ENCODE peak calls at places on chromosome 16, in ten cellular contexts. X, G, O, A, S, U, W, Q, N and T are unnamed samples.

GRCh38 chr16:85492617-85492957 is 120.5 kb upstream of the GSE1 start:
- DNase-seq in X (no peak), G (no peak), O (no peak), A (no peak), S (no peak), U (no peak), W (no peak), Q (no peak), N (no peak), T (no peak)

GRCh38 chr16:4949986-4950385 is 8.1 kb upstream of the SEC14L5 start:
- DNase-seq in X (no peak), G (no peak), O (no peak), A (no peak), S (no peak), U (no peak), W (no peak), Q (no peak), N (no peak), T (no peak)

GRCh38 chr16:28297784-28298510 is 5.6 kb downstream of the SBK1 start:
- DNase-seq in X (no peak), G (no peak), O (no peak), A (no peak), S (no peak), U (no peak), W (no peak), Q (no peak), N (no peak), T (no peak)

GRCh38 chr16:15576960-15577958 is 65.7 kb downstream of the MARF1 start:
- DNase-seq in X (no peak), G (no peak), O (no peak), A (no peak), S (no peak), U (no peak), W (no peak), Q (no peak), N (no peak), T (no peak)

GRCh38 chr16:61871837-61872777 is 164.1 kb downstream of the CDH8 start:
- DNase-seq in X (peak), G (no peak), O (no peak), A (no peak), S (no peak), U (no peak), W (no peak), Q (no peak), N (no peak), T (no peak)

GRCh38 chr16:12267491-12267890 is 291.0 kb downstream of the SNX29 start:
- DNase-seq in X (no peak), G (no peak), O (no peak), A (no peak), S (no peak), U (no peak), W (peak), Q (peak), N (no peak), T (no peak)

GRCh38 chr16:23597003-23597756 is 1.1 kb upstream of the NDUFAB1 start:
- DNase-seq in X (peak), G (peak), O (peak), A (peak), S (no peak), U (no peak), W (peak), Q (peak), N (no peak), T (peak)

GRCh38 chr16:47779201-47780016 is 318.3 kb downstream of the PHKB start:
- DNase-seq in X (no peak), G (no peak), O (peak), A (no peak), S (no peak), U (peak), W (peak), Q (no peak), N (no peak), T (no peak)

GRCh38 chr16:50702725-50703124 is 9.3 kb downstream of the NOD2 start:
- DNase-seq in X (no peak), G (no peak), O (no peak), A (no peak), S (no peak), U (no peak), W (no peak), Q (no peak), N (no peak), T (no peak)

GRCh38 chr16:60681014-60681413 is 1355.2 kb downstream of the CDH8 start:
- DNase-seq in X (peak), G (no peak), O (no peak), A (no peak), S (no peak), U (no peak), W (no peak), Q (no peak), N (no peak), T (no peak)

GRCh38 chr16:51040637-51041036 is 110.4 kb downstream of the SALL1 start:
- DNase-seq in X (no peak), G (no peak), O (no peak), A (no peak), S (no peak), U (no peak), W (no peak), Q (no peak), N (no peak), T (no peak)

GRCh38 chr16:89708481-89708931 is 7.0 kb upstream of the SPATA2L start:
- DNase-seq in X (no peak), G (no peak), O (no peak), A (no peak), S (no peak), U (no peak), W (no peak), Q (no peak), N (no peak), T (no peak)

GRCh38 chr16:88515405-88515804 is 54.8 kb upstream of the ZC3H18 start:
- DNase-seq in X (no peak), G (no peak), O (no peak), A (no peak), S (no peak), U (no peak), W (no peak), Q (no peak), N (no peak), T (no peak)

GRCh38 chr16:85812031-85812807 is 12.7 kb downstream of the COX4I1 start:
- DNase-seq in X (no peak), G (no peak), O (no peak), A (no peak), S (no peak), U (no peak), W (no peak), Q (no peak), N (no peak), T (no peak)

GRCh38 chr16:2744711-2745110 is 7.7 kb upstream of the SRRM2 start:
- DNase-seq in X (no peak), G (no peak), O (peak), A (no peak), S (no peak), U (no peak), W (no peak), Q (no peak), N (no peak), T (no peak)

GRCh38 chr16:80614908-80615696 is 74.3 kb downstream of the DYNLRB2 start:
- DNase-seq in X (no peak), G (no peak), O (no peak), A (no peak), S (no peak), U (peak), W (peak), Q (no peak), N (no peak), T (no peak)

GRCh38 chr16:66298006-66298405 is 68.5 kb upstream of the CDH5 start:
- DNase-seq in X (no peak), G (no peak), O (no peak), A (no peak), S (no peak), U (no peak), W (no peak), Q (no peak), N (no peak), T (no peak)

GRCh38 chr16:782766-783403 is 5.3 kb downstream of the RPUSD1 start:
- DNase-seq in X (no peak), G (peak), O (no peak), A (no peak), S (peak), U (no peak), W (no peak), Q (no peak), N (no peak), T (peak)

GRCh38 chr16:969508-970378 is 1.0 kb downstream of the LMF1 start:
- DNase-seq in X (no peak), G (no peak), O (no peak), A (no peak), S (no peak), U (no peak), W (peak), Q (peak), N (no peak), T (no peak)

GRCh38 chr16:75064403-75065148 is 52.0 kb downstream of the LDHD start:
- DNase-seq in X (no peak), G (no peak), O (no peak), A (no peak), S (no peak), U (no peak), W (no peak), Q (no peak), N (no peak), T (no peak)

GRCh38 chr16:78915916-78916315 is 684.6 kb downstream of the MAF start:
- DNase-seq in X (no peak), G (no peak), O (no peak), A (no peak), S (no peak), U (no peak), W (no peak), Q (no peak), N (no peak), T (no peak)

GRCh38 chr16:23434380-23434779 is 18.6 kb downstream of the COG7 start:
- DNase-seq in X (peak), G (peak), O (peak), A (peak), S (peak), U (no peak), W (peak), Q (peak), N (no peak), T (peak)